ENCODE peak calls at places on chromosomes 7 and 10, in six cellular contexts. V is fibroblast of lung, S is AG04450, O is transverse colon, A is epithelial cell of proximal tubule, W is GM06990. R is an unnamed sample.

GRCh38 chr7:138663741-138664710 is 37.1 kb downstream of the SVOPL start:
- DNase-seq in S (no peak), V (peak), A (peak), W (no peak), O (peak), R (peak)

GRCh38 chr7:18974803-18975202 is 142.6 kb downstream of the TWIST1 start:
- DNase-seq in O (no peak), W (no peak), S (peak), A (no peak), V (no peak), R (peak)

GRCh38 chr10:60679388-60679987 is 98.8 kb upstream of the CDK1 start:
- DNase-seq in A (no peak), S (no peak), V (no peak), O (no peak), W (no peak), R (no peak)

GRCh38 chr7:80334908-80335307 is 177.0 kb downstream of the GNAT3 start:
- DNase-seq in W (no peak), O (no peak), S (no peak), A (no peak), V (peak), R (peak)

GRCh38 chr10:132298038-132298935 is 9.5 kb downstream of the STK32C start:
- DNase-seq in V (no peak), S (no peak), W (no peak), A (no peak), O (no peak), R (no peak)

GRCh38 chr7:76358053-76358477 is 726 bp downstream of the YWHAG start:
- DNase-seq in S (no peak), O (peak), W (peak), V (peak), A (no peak), R (no peak)

GRCh38 chr10:2852574-2853323 is 214.6 kb upstream of the PFKP start:
- DNase-seq in O (no peak), V (no peak), W (no peak), S (no peak), A (no peak), R (no peak)

GRCh38 chr10:120981601-120982381 is 130.6 kb downstream of the WDR11 start:
- DNase-seq in S (no peak), O (no peak), W (no peak), V (no peak), A (no peak), R (no peak)

GRCh38 chr10:121531830-121532178 is 66.4 kb downstream of the FGFR2 start:
- DNase-seq in W (no peak), A (no peak), S (no peak), O (no peak), V (no peak), R (no peak)

GRCh38 chr7:101557421-101557820 is 71.7 kb downstream of the MYL10 start:
- DNase-seq in V (no peak), O (peak), A (no peak), S (no peak), W (no peak), R (no peak)

GRCh38 chr10:93357680-93358079 is 124.5 kb downstream of the MYOF start:
- DNase-seq in O (no peak), V (peak), S (no peak), A (no peak), W (no peak), R (peak)

GRCh38 chr7:77989981-77990566 is 191.5 kb downstream of the PHTF2 start:
- DNase-seq in A (no peak), V (no peak), W (no peak), S (no peak), O (peak), R (peak)

GRCh38 chr7:111202321-111202720 is 111.4 kb downstream of the LRRN3 start:
- DNase-seq in S (no peak), W (no peak), A (no peak), V (no peak), O (no peak), R (no peak)

GRCh38 chr10:29780639-29781038 is 145.9 kb upstream of the SVIL start:
- DNase-seq in S (no peak), A (no peak), W (no peak), V (no peak), O (no peak), R (no peak)

GRCh38 chr7:47458057-47458456 is 123.9 kb downstream of the TNS3 start:
- DNase-seq in O (peak), S (peak), W (no peak), A (no peak), V (peak), R (peak)

GRCh38 chr7:134447383-134447782 is 11.5 kb downstream of the AKR1B1 start:
- DNase-seq in O (no peak), A (no peak), V (no peak), S (no peak), W (no peak), R (no peak)

GRCh38 chr10:126153686-126154628 is 234.3 kb downstream of the ADAM12 start:
- DNase-seq in A (no peak), W (no peak), V (no peak), S (no peak), O (no peak), R (peak)

GRCh38 chr7:150737265-150738055 is at the start of gene GIMAP5:
- DNase-seq in V (no peak), W (peak), O (no peak), S (no peak), A (no peak), R (no peak)

GRCh38 chr10:79494871-79495270 is 17.5 kb upstream of the EIF5AL1 start:
- DNase-seq in O (no peak), W (no peak), A (no peak), S (no peak), V (no peak), R (no peak)

GRCh38 chr10:48531486-48531885 is 73.4 kb downstream of the ARHGAP22 start:
- DNase-seq in V (peak), W (no peak), S (no peak), O (no peak), A (no peak), R (no peak)

GRCh38 chr10:34492081-34492480 is 323.0 kb downstream of the PARD3 start:
- DNase-seq in W (no peak), A (no peak), S (no peak), O (no peak), V (no peak), R (no peak)

GRCh38 chr10:112389147-112389822 is 15.4 kb downstream of the ACSL5 start:
- DNase-seq in W (peak), V (peak), S (no peak), O (no peak), A (peak), R (peak)

DNA sequence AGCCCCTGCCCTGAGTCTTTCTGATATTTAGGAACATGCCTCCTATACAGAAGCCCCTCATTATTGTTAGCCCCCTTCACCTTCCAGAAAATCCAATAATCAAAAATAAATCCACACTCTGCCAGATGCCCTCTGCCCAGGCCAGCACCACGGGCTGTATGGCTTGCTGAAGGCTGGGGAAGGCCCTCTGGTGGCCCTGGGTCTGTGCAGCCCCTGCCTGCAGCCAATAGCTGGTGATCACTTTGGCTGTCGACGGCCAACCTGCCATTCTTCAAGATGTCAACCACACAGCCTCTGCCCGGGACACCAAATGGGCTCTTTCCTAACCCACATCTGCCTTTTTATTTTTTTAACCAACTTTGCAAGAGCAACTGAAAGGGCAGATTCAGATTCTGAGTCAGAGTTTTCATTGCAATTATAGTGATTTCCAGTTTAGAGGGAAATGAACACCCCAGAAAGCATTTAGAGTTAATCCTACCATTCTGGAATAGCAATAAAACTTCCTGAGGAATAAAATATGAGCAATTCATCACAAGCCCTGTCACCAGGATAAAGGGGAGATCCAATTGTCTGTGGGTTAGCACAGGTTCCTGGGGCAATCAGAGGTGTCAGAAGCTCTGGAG is 211.4 kb downstream of the GRID1 start:
- DNase-seq in O (no peak), V (no peak), S (no peak), A (no peak), W (no peak), R (no peak)
- TF ChIP-seq CTCF in O (no peak), V (no peak), S (no peak), A (no peak), W (no peak), R (no peak)

GRCh38 chr10:17731331-17731730 is 20.7 kb upstream of the TMEM236 start:
- DNase-seq in V (no peak), A (no peak), S (no peak), W (no peak), O (no peak), R (no peak)
- H3K4me3 ChIP-seq in V (no peak), A (no peak), S (no peak), W (no peak), O (no peak), R (no peak)

DNA sequence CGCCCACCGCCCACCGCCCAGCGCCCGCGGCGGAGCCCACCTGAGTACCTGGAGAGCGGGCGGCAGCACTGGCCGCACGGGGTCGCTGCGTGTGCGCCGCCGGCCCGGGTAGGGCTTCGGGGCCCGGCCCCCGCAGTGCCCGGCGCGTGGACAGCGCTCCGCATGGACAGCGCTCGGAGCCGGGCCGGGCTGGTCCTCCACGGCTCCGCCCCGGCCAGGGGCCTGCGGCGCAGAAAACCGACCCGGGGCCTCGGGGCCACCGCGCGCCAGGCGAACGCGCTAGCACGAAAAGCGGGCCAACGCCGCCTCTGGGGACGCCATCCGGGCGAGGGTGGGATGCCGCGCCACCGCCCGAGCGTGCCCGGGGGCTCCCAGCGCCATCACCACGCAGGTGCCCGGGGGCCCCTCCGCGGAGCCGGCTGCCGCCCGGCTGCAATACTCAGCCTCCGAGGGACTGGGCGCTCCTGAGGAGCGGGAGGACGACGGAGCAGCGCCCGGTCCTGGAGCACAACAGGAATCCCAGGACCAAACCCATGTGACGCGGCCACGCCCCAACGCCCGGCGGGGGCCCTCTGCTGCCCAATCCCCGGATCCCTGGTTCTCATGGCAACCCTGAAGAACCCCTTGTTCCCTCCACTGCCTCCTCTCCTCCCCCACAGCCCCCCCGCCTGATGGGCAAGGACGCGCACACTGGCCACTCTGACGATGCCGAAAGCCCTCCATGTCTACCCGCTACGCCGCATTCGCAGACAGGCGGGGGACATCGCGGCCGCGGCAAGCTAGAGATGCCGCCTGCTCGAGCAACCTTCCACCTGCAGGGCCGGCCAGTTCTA is at the start of gene GRB10:
- DNase-seq in W (no peak), O (no peak), S (no peak), A (no peak), V (peak), R (peak)
- TF ChIP-seq CTCF in W (no peak), O (no peak), S (peak), A (no peak), V (peak), R (no peak)

GRCh38 chr7:157000741-157001653 is 9.5 kb downstream of the MNX1 start:
- DNase-seq in O (no peak), W (no peak), S (no peak), V (no peak), A (no peak), R (no peak)
- H3K4me3 ChIP-seq in O (peak), W (peak), S (peak), V (no peak), A (peak), R (no peak)

GRCh38 chr10:24727811-24728210 is 4.1 kb upstream of the ARHGAP21 start:
- DNase-seq in S (no peak), A (no peak), O (no peak), W (no peak), V (no peak), R (peak)
- TF ChIP-seq CTCF in S (peak), A (peak), O (no peak), W (no peak), V (peak), R (peak)

DNA sequence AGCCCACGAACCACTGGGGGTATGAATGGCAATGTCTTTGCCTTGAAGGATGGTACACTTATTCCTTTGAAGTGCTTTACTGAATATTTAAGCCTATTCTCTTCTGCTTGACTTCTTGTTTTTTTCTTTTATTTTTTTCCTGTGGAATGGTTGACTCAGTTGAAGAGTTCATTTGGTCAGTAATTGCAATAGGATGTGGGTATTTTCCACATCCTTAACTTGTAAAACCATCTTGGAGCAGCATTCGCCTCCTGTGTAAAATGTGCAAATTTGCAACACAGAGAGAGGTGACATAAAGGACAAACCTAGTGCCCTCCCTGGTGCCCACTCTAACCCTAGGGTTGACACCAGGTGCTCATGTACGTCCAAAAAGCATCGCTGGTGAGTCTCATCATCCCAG is 347.0 kb downstream of the GATA3 start:
- DNase-seq in S (no peak), O (no peak), V (no peak), W (no peak), A (no peak), R (no peak)
- H3K4me3 ChIP-seq in S (no peak), O (no peak), V (no peak), W (no peak), A (no peak), R (no peak)

DNA sequence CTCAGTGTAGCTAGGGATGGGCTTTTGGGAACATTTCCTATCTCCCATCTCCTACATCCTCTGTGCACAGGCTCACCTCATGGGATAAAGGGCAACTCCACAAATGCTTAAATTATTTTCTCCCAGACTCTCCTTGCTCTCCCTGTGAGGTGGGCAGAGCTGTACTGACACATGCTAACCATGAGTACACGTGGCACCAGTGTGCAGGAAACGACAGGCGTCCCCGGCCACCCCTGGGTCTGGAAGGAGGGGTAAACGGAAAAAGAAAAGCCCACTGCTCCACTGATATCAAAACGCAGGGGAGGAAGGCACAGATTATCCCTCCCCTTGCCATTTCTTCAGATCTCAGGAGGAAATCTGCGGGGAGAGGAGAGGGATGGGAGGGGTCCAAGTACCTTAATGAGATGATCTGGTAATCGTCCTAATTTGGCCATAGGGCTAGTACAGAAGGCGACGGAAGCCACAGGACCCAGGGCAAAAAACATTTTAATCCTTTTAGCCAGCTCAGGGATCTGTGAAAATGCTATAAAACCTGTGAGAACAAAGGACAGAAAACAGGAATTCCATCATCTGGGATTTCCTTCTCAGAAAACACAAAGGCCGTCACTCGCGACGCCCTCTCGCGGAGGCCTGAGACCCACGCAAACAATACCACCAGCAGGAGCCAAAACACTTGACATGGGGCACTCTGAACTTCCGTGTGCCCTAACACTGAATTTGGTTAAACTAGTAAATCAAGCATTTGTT is 17.8 kb upstream of the CH25H start:
- DNase-seq in S (no peak), O (no peak), V (no peak), W (no peak), A (no peak), R (peak)
- TF ChIP-seq CTCF in S (no peak), O (no peak), V (no peak), W (no peak), A (no peak), R (peak)

GRCh38 chr10:58023341-58024073 is 244.2 kb downstream of the IPMK start:
- DNase-seq in A (peak), S (peak), O (no peak), W (no peak), V (peak), R (peak)

GRCh38 chr10:58030208-58030607 is 237.5 kb downstream of the IPMK start:
- DNase-seq in S (no peak), O (no peak), W (no peak), V (no peak), A (no peak), R (peak)

GRCh38 chr10:58026036-58026435 is 241.7 kb downstream of the IPMK start:
- DNase-seq in V (no peak), A (no peak), W (no peak), O (no peak), S (no peak), R (no peak)

GRCh38 chr10:58027431-58027830 is 240.3 kb downstream of the IPMK start:
- DNase-seq in S (no peak), V (no peak), W (no peak), O (no peak), A (no peak), R (no peak)

DNA sequence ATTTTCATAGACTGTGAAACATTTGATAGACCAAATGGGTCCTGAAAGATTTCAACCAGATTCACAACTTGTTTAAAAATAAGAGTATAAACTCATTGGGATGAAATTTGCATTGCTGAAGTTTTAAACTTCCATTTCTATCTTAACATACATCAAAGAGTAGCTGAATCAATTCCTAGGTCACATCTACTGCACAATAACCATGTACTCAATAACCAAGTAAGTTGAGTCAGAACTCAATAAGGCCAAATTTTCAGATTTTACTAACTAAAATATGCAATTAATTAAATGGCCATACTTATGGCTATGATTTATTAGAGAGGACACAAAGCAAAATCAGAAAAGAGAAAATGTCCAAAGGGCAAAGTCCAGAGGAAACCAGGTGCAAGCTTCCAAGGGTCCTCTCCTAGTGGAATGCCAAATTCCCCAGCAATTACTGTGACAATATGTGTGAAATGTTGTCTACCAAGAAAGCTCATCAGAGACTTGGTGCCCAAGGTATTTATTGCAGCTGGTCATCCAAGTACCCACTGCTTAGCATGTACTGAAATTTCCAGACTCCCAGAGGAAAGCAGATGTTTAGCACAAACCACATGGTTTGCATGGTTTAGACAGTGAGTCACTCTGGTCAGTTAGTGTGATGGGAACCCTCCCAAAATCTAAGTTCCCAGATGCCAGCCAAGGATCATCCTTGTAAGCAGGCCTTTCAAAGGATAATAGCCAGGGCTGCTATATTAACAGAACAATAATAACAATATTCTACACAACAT is 238.9 kb downstream of the IPMK start:
- DNase-seq in W (no peak), S (peak), V (peak), O (no peak), A (no peak), R (peak)
- H3K4me3 ChIP-seq in W (no peak), S (no peak), V (no peak), O (no peak), A (no peak), R (no peak)

R was measured in fibroblast of pulmonary artery.